ENCODE peak calls at places on chromosomes 6 and 20, in six cellular contexts. B is WERI-Rb-1, X is body of pancreas, H is fibroblast of the aortic adventitia, V is H1, Y is lower lobe of right lung. I is an unnamed sample.

GRCh38 chr20:63642518-63643247 is 10.5 kb downstream of the STMN3 start:
- DNase-seq in B (no peak), X (no peak), H (no peak), V (no peak), Y (no peak), I (no peak)

GRCh38 chr6:159461998-159462397 is 231.0 kb downstream of the SOD2 start:
- DNase-seq in B (no peak), X (no peak), H (no peak), V (no peak), Y (no peak), I (no peak)

GRCh38 chr20:62766716-62767115 is 29.6 kb upstream of the MRGBP start:
- DNase-seq in B (no peak), X (peak), H (no peak), V (no peak), Y (peak), I (peak)

GRCh38 chr6:158648682-158649131 is 1.1 kb upstream of the SYTL3 start:
- DNase-seq in B (no peak), X (no peak), H (peak), V (no peak), Y (no peak), I (no peak)

GRCh38 chr6:169839029-169839481 is 87.6 kb downstream of the ERMARD start:
- DNase-seq in B (no peak), X (no peak), H (no peak), V (no peak), Y (no peak), I (no peak)

GRCh38 chr6:11386726-11387125 is 150.8 kb upstream of the TMEM170B start:
- DNase-seq in B (no peak), X (no peak), H (no peak), V (no peak), Y (no peak), I (no peak)

GRCh38 chr20:44861547-44862006 is 23.9 kb upstream of the YWHAB start:
- DNase-seq in B (no peak), X (peak), H (peak), V (no peak), Y (no peak), I (no peak)

GRCh38 chr6:97394160-97394748 is 111.2 kb upstream of the MMS22L start:
- DNase-seq in B (peak), X (peak), H (peak), V (no peak), Y (no peak), I (peak)

GRCh38 chr6:158475344-158476302 is 84.3 kb upstream of the TMEM181 start:
- DNase-seq in B (peak), X (peak), H (peak), V (no peak), Y (no peak), I (peak)

GRCh38 chr20:50744143-50744792 is 12.9 kb downstream of the PARD6B start:
- DNase-seq in B (peak), X (peak), H (peak), V (no peak), Y (no peak), I (peak)

GRCh38 chr6:33787336-33787953 is 1.5 kb downstream of the LEMD2 start:
- DNase-seq in B (no peak), X (no peak), H (peak), V (no peak), Y (no peak), I (no peak)

GRCh38 chr20:32972181-32973076 is 31.8 kb downstream of the SUN5 start:
- DNase-seq in B (no peak), X (no peak), H (no peak), V (no peak), Y (no peak), I (no peak)

GRCh38 chr6:43717822-43718221 is 30.2 kb upstream of the MRPS18A start:
- DNase-seq in B (no peak), X (no peak), H (peak), V (no peak), Y (no peak), I (no peak)

GRCh38 chr6:18247002-18247401 is 17.3 kb downstream of the DEK start:
- DNase-seq in B (no peak), X (no peak), H (no peak), V (no peak), Y (no peak), I (no peak)

GRCh38 chr6:14874975-14875677 is 370.7 kb upstream of the JARID2 start:
- DNase-seq in B (no peak), X (no peak), H (no peak), V (no peak), Y (no peak), I (no peak)

GRCh38 chr6:10210052-10210451 is 204.8 kb downstream of the TFAP2A start:
- DNase-seq in B (no peak), X (no peak), H (no peak), V (no peak), Y (no peak), I (no peak)

GRCh38 chr20:53581444-53582311 is 12.0 kb downstream of the ZNF217 start:
- DNase-seq in B (no peak), X (no peak), H (no peak), V (no peak), Y (peak), I (no peak)

GRCh38 chr20:61487346-61488022 is 235.4 kb downstream of the CDH4 start:
- DNase-seq in B (no peak), X (no peak), H (peak), V (no peak), Y (no peak), I (no peak)

GRCh38 chr6:149094934-149095341 is 222.6 kb upstream of the TAB2 start:
- DNase-seq in B (no peak), X (no peak), H (peak), V (no peak), Y (no peak), I (no peak)

GRCh38 chr20:13839421-13840092 is 54.7 kb downstream of the NDUFAF5 start:
- DNase-seq in B (peak), X (no peak), H (peak), V (no peak), Y (no peak), I (no peak)

GRCh38 chr6:170027111-170028043 is 263.5 kb downstream of the DLL1 start:
- DNase-seq in B (no peak), X (no peak), H (no peak), V (no peak), Y (no peak), I (no peak)

GRCh38 chr6:116266803-116267202 is 12.9 kb downstream of the TSPYL1 start:
- DNase-seq in B (no peak), X (no peak), H (no peak), V (no peak), Y (no peak), I (no peak)

GRCh38 chr6:52389626-52390360 is 27.8 kb downstream of the PAQR8 start:
- DNase-seq in B (no peak), X (peak), H (peak), V (no peak), Y (peak), I (peak)
- H3K4me3 ChIP-seq in B (no peak), X (no peak), H (no peak), V (no peak), Y (no peak), I (no peak)

GRCh38 chr6:91341473-91341872 is 754.6 kb upstream of the MAP3K7 start:
- DNase-seq in B (no peak), X (no peak), H (no peak), V (no peak), Y (no peak), I (no peak)

GRCh38 chr6:91340998-91341397 is 754.1 kb upstream of the MAP3K7 start:
- DNase-seq in B (no peak), X (no peak), H (no peak), V (no peak), Y (no peak), I (no peak)

DNA sequence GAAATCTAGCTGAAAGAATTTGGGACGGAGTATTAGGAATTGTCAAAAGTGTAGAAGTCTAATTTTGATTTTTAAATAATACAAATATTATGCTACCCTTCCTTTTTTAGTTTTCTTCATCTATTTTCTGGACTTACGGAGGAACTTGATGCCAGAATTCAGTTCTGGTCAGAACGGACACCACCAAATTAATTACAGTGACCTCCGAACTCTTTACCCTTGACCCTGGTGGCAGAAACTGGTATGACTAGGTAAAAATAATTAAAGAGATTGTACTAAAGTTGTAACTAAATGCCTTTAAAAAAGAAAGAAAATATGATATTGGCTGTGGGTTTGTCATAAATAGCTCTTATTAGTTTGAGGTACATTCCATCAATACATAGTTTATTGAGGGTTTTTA is 751.1 kb upstream of the MAP3K7 start:
- DNase-seq in B (no peak), X (no peak), H (no peak), V (no peak), Y (no peak), I (no peak)
- TF ChIP-seq CTCF in B (no peak), X (no peak), H (peak), V (peak), Y (no peak), I (no peak)

GRCh38 chr20:36466089-36466488 is 75.2 kb upstream of the MYL9 start:
- DNase-seq in B (no peak), X (no peak), H (no peak), V (no peak), Y (no peak), I (no peak)
- H3K4me3 ChIP-seq in B (no peak), X (no peak), H (no peak), V (no peak), Y (no peak), I (no peak)

GRCh38 chr6:29419516-29419915 is 4.8 kb downstream of the OR12D1 start:
- DNase-seq in B (no peak), X (no peak), H (no peak), V (no peak), Y (no peak), I (no peak)

GRCh38 chr6:29414588-29414987 is at the start of gene OR12D1:
- DNase-seq in B (no peak), X (no peak), H (no peak), V (no peak), Y (no peak), I (no peak)
- TF ChIP-seq CTCF in B (peak), X (peak), H (no peak), V (peak), Y (no peak), I (peak)

GRCh38 chr6:57177545-57178225 is 5.6 kb downstream of the BAG2 start:
- DNase-seq in B (no peak), X (peak), H (peak), V (no peak), Y (no peak), I (no peak)
- H3K4me3 ChIP-seq in B (no peak), X (no peak), H (peak), V (no peak), Y (no peak), I (no peak)

GRCh38 chr6:109455502-109456282 is at the start of gene MICAL1:
- DNase-seq in B (peak), X (peak), H (peak), V (no peak), Y (peak), I (no peak)
- TF ChIP-seq CTCF in B (peak), X (peak), H (peak), V (peak), Y (peak), I (peak)

GRCh38 chr20:1388253-1388652 is 4.6 kb downstream of the FKBP1A start:
- DNase-seq in B (no peak), X (no peak), H (no peak), V (no peak), Y (no peak), I (no peak)

GRCh38 chr20:1386323-1386722 is 6.5 kb downstream of the FKBP1A start:
- DNase-seq in B (no peak), X (no peak), H (no peak), V (no peak), Y (no peak), I (no peak)

GRCh38 chr20:1389703-1390385 is 3.0 kb downstream of the FKBP1A start:
- DNase-seq in B (no peak), X (no peak), H (peak), V (no peak), Y (no peak), I (no peak)

GRCh38 chr20:1390552-1391403 is 2.1 kb downstream of the FKBP1A start:
- DNase-seq in B (no peak), X (no peak), H (no peak), V (no peak), Y (no peak), I (no peak)

DNA sequence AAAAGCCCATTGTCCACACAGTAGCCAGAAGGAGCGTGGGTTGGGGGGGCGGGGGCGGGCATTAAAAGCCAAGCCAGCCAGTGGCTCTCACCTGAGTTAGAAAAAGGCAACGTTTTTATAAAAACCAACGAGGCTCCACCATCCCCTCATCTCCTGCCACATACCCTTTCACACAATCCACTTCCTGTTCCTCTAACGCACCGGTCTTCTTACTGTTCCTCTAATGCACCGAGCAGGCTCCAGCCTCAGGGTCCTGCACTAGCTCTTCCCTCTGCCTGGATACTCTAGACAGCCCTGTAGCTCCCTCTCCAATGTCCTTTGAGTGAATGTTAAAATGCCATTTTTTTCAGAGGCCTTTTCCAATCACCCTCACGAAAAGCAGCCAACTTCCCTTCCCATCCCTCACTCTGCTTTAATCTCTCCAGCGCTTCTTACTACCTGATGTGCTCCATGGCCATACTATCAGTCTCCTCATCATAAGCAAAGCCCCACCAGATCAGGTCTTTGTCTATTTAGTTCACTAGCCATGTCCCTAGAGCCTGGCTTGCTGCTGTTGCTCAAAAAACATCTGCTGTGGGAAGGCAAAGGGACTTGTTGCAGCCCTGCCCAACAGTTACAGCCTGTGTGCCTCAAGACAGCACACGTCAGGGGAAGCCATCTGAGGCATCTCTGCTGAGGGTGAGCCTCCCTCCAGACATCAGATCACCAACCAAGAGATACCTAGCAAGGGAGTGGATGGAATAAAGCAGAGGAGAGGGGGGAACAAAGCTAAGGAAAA is 4.0 kb downstream of the FKBP1A start:
- DNase-seq in B (no peak), X (no peak), H (no peak), V (no peak), Y (no peak), I (no peak)
- H3K4me3 ChIP-seq in B (no peak), X (no peak), H (peak), V (no peak), Y (peak), I (no peak)